ENCODE peak calls at places on chromosomes 13 and 19, in nine cellular contexts. One of them, this sample, is unnamed.
A peak's percentile ranks its signal among the peaks of the same experiment; 100 is the strongest.

GRCh38 chr13:50428183-50428877 is 413.1 kb downstream of the KCNRG start:
- DNase-seq in lower leg skin: no peak
- DNase-seq in endothelial cell: no peak
- DNase-seq in fibroblast of the aortic adventitia: no peak
- DNase-seq in bronchial epithelial cell: no peak
- DNase-seq in cardiac fibroblast: no peak
- DNase-seq in adrenal gland: no peak
- DNase-seq in IMR-90: no peak
- DNase-seq in RWPE1: no peak
- DNase-seq in this sample: no peak

GRCh38 chr19:42532881-42533280 is 4.6 kb upstream of the CEACAM1 start:
- DNase-seq in endothelial cell: no peak
- DNase-seq in adrenal gland: no peak
- DNase-seq in cardiac fibroblast: no peak
- DNase-seq in IMR-90: no peak
- DNase-seq in lower leg skin: peak; percentile 15
- DNase-seq in RWPE1: no peak
- DNase-seq in fibroblast of the aortic adventitia: no peak
- DNase-seq in bronchial epithelial cell: no peak
- DNase-seq in this sample: no peak

GRCh38 chr13:113152894-113153809 is 5.3 kb upstream of the PROZ start:
- DNase-seq in IMR-90: no peak
- DNase-seq in adrenal gland: peak; percentile 81
- DNase-seq in RWPE1: no peak
- DNase-seq in endothelial cell: peak; percentile 40
- DNase-seq in fibroblast of the aortic adventitia: no peak
- DNase-seq in bronchial epithelial cell: no peak
- DNase-seq in lower leg skin: peak; percentile 92
- DNase-seq in cardiac fibroblast: peak; percentile 41
- DNase-seq in this sample: peak; percentile 48

GRCh38 chr19:35490364-35490763 is at the start of gene KRTDAP:
- DNase-seq in cardiac fibroblast: no peak
- DNase-seq in RWPE1: no peak
- DNase-seq in endothelial cell: no peak
- DNase-seq in bronchial epithelial cell: no peak
- DNase-seq in fibroblast of the aortic adventitia: no peak
- DNase-seq in lower leg skin: no peak
- DNase-seq in IMR-90: no peak
- DNase-seq in adrenal gland: no peak
- DNase-seq in this sample: no peak

GRCh38 chr19:23957660-23958281 is 43.1 kb downstream of the ZNF726 start:
- DNase-seq in RWPE1: peak; percentile 76
- DNase-seq in IMR-90: peak; percentile 82
- DNase-seq in endothelial cell: no peak
- DNase-seq in lower leg skin: no peak
- DNase-seq in bronchial epithelial cell: peak; percentile 90
- DNase-seq in adrenal gland: no peak
- DNase-seq in cardiac fibroblast: no peak
- DNase-seq in fibroblast of the aortic adventitia: peak; percentile 3
- DNase-seq in this sample: no peak

GRCh38 chr13:47594833-47595232 is 406.2 kb downstream of the SUCLA2 start:
- DNase-seq in lower leg skin: no peak
- DNase-seq in cardiac fibroblast: peak; percentile 11
- DNase-seq in endothelial cell: no peak
- DNase-seq in RWPE1: no peak
- DNase-seq in fibroblast of the aortic adventitia: no peak
- DNase-seq in bronchial epithelial cell: no peak
- DNase-seq in IMR-90: peak; percentile 1
- DNase-seq in adrenal gland: no peak
- DNase-seq in this sample: no peak

GRCh38 chr13:34346626-34347025 is 528.7 kb downstream of the RFC3 start:
- DNase-seq in lower leg skin: no peak
- DNase-seq in endothelial cell: no peak
- DNase-seq in bronchial epithelial cell: no peak
- DNase-seq in IMR-90: no peak
- DNase-seq in RWPE1: no peak
- DNase-seq in adrenal gland: no peak
- DNase-seq in cardiac fibroblast: no peak
- DNase-seq in fibroblast of the aortic adventitia: no peak
- DNase-seq in this sample: no peak

GRCh38 chr13:40187836-40188591 is 478.4 kb downstream of the FOXO1 start:
- DNase-seq in lower leg skin: no peak
- DNase-seq in cardiac fibroblast: no peak
- DNase-seq in RWPE1: no peak
- DNase-seq in adrenal gland: no peak
- DNase-seq in IMR-90: no peak
- DNase-seq in endothelial cell: no peak
- DNase-seq in fibroblast of the aortic adventitia: no peak
- DNase-seq in bronchial epithelial cell: no peak
- DNase-seq in this sample: no peak

GRCh38 chr13:23790591-23791170 is 98.5 kb downstream of the MIPEP start:
- DNase-seq in fibroblast of the aortic adventitia: peak; percentile 98
- DNase-seq in bronchial epithelial cell: no peak
- DNase-seq in cardiac fibroblast: peak; percentile 95
- DNase-seq in RWPE1: no peak
- DNase-seq in IMR-90: peak; percentile 82
- DNase-seq in lower leg skin: no peak
- DNase-seq in adrenal gland: no peak
- DNase-seq in endothelial cell: no peak
- DNase-seq in this sample: no peak

GRCh38 chr13:36456577-36456976 is 24.3 kb downstream of the CCNA1 start:
- DNase-seq in cardiac fibroblast: no peak
- DNase-seq in bronchial epithelial cell: peak; percentile 33
- DNase-seq in lower leg skin: no peak
- DNase-seq in fibroblast of the aortic adventitia: no peak
- DNase-seq in IMR-90: no peak
- DNase-seq in RWPE1: no peak
- DNase-seq in endothelial cell: no peak
- DNase-seq in adrenal gland: no peak
- DNase-seq in this sample: no peak

GRCh38 chr13:31824705-31825512 is 85.6 kb downstream of the RXFP2 start:
- DNase-seq in RWPE1: no peak
- DNase-seq in endothelial cell: no peak
- DNase-seq in lower leg skin: no peak
- DNase-seq in cardiac fibroblast: peak; percentile 55
- DNase-seq in fibroblast of the aortic adventitia: peak; percentile 41
- DNase-seq in adrenal gland: no peak
- DNase-seq in IMR-90: peak; percentile 16
- DNase-seq in bronchial epithelial cell: peak; percentile 3
- DNase-seq in this sample: no peak

GRCh38 chr13:26326562-26326961 is 72.6 kb downstream of the CDK8 start:
- DNase-seq in fibroblast of the aortic adventitia: no peak
- DNase-seq in endothelial cell: no peak
- DNase-seq in adrenal gland: no peak
- DNase-seq in RWPE1: no peak
- DNase-seq in lower leg skin: no peak
- DNase-seq in cardiac fibroblast: no peak
- DNase-seq in bronchial epithelial cell: no peak
- DNase-seq in IMR-90: no peak
- DNase-seq in this sample: no peak

GRCh38 chr13:33322474-33322827 is 36.9 kb upstream of the STARD13 start:
- DNase-seq in endothelial cell: no peak
- DNase-seq in fibroblast of the aortic adventitia: peak; percentile 92
- DNase-seq in cardiac fibroblast: peak; percentile 85
- DNase-seq in lower leg skin: no peak
- DNase-seq in RWPE1: no peak
- DNase-seq in IMR-90: peak; percentile 95
- DNase-seq in adrenal gland: peak; percentile 25
- DNase-seq in bronchial epithelial cell: no peak
- DNase-seq in this sample: no peak

GRCh38 chr13:86830046-86830445 is 841.1 kb upstream of the SLITRK5 start:
- DNase-seq in fibroblast of the aortic adventitia: no peak
- DNase-seq in bronchial epithelial cell: no peak
- DNase-seq in endothelial cell: no peak
- DNase-seq in adrenal gland: no peak
- DNase-seq in lower leg skin: no peak
- DNase-seq in RWPE1: no peak
- DNase-seq in cardiac fibroblast: no peak
- DNase-seq in IMR-90: no peak
- DNase-seq in this sample: no peak

GRCh38 chr13:95146486-95146885 is 154.8 kb downstream of the ABCC4 start:
- DNase-seq in adrenal gland: no peak
- DNase-seq in cardiac fibroblast: no peak
- DNase-seq in fibroblast of the aortic adventitia: no peak
- DNase-seq in RWPE1: no peak
- DNase-seq in bronchial epithelial cell: no peak
- DNase-seq in lower leg skin: no peak
- DNase-seq in IMR-90: no peak
- DNase-seq in endothelial cell: no peak
- DNase-seq in this sample: no peak

GRCh38 chr13:70964124-70964523 is 855.9 kb upstream of the KLHL1 start:
- DNase-seq in IMR-90: no peak
- DNase-seq in adrenal gland: no peak
- DNase-seq in fibroblast of the aortic adventitia: no peak
- DNase-seq in cardiac fibroblast: no peak
- DNase-seq in bronchial epithelial cell: peak; percentile 3
- DNase-seq in endothelial cell: no peak
- DNase-seq in RWPE1: no peak
- DNase-seq in lower leg skin: no peak
- DNase-seq in this sample: no peak

GRCh38 chr13:107883561-107884175 is 331.7 kb downstream of the LIG4 start:
- DNase-seq in fibroblast of the aortic adventitia: no peak
- DNase-seq in IMR-90: peak; percentile 93
- DNase-seq in bronchial epithelial cell: no peak
- DNase-seq in endothelial cell: no peak
- DNase-seq in RWPE1: no peak
- DNase-seq in lower leg skin: no peak
- DNase-seq in adrenal gland: no peak
- DNase-seq in cardiac fibroblast: peak; percentile 41
- DNase-seq in this sample: no peak

GRCh38 chr13:103140001-103140671 is 73.9 kb upstream of the SLC10A2 start:
- DNase-seq in cardiac fibroblast: no peak
- DNase-seq in bronchial epithelial cell: peak; percentile 43
- DNase-seq in lower leg skin: no peak
- DNase-seq in adrenal gland: peak; percentile 15
- DNase-seq in fibroblast of the aortic adventitia: no peak
- DNase-seq in endothelial cell: peak; percentile 30
- DNase-seq in RWPE1: peak; percentile 34
- DNase-seq in IMR-90: no peak
- DNase-seq in this sample: no peak

GRCh38 chr19:48244289-48244688 is 11.4 kb downstream of the CARD8 start:
- DNase-seq in adrenal gland: no peak
- DNase-seq in bronchial epithelial cell: peak; percentile 58
- DNase-seq in fibroblast of the aortic adventitia: no peak
- DNase-seq in cardiac fibroblast: peak; percentile 28
- DNase-seq in lower leg skin: no peak
- DNase-seq in RWPE1: no peak
- DNase-seq in endothelial cell: no peak
- DNase-seq in IMR-90: no peak
- DNase-seq in this sample: no peak

GRCh38 chr13:112933649-112934048 is 35.4 kb upstream of the MCF2L start:
- DNase-seq in RWPE1: no peak
- DNase-seq in fibroblast of the aortic adventitia: no peak
- DNase-seq in cardiac fibroblast: no peak
- DNase-seq in lower leg skin: peak; percentile 69
- DNase-seq in bronchial epithelial cell: no peak
- DNase-seq in IMR-90: no peak
- DNase-seq in endothelial cell: no peak
- DNase-seq in adrenal gland: no peak
- DNase-seq in this sample: no peak

GRCh38 chr13:113540523-113540922 is 44.0 kb upstream of the TFDP1 start:
- DNase-seq in endothelial cell: no peak
- DNase-seq in lower leg skin: peak; percentile 48
- DNase-seq in adrenal gland: no peak
- DNase-seq in bronchial epithelial cell: no peak
- DNase-seq in cardiac fibroblast: no peak
- DNase-seq in RWPE1: no peak
- DNase-seq in fibroblast of the aortic adventitia: no peak
- DNase-seq in IMR-90: no peak
- DNase-seq in this sample: no peak

GRCh38 chr13:43924549-43925245 is 45.0 kb downstream of the LACC1 start:
- DNase-seq in cardiac fibroblast: no peak
- DNase-seq in IMR-90: no peak
- DNase-seq in endothelial cell: no peak
- DNase-seq in RWPE1: no peak
- DNase-seq in adrenal gland: no peak
- DNase-seq in lower leg skin: no peak
- DNase-seq in fibroblast of the aortic adventitia: no peak
- DNase-seq in bronchial epithelial cell: no peak
- DNase-seq in this sample: no peak

GRCh38 chr13:65064967-65065366 is 2165.2 kb downstream of the PCDH9 start:
- DNase-seq in bronchial epithelial cell: no peak
- DNase-seq in RWPE1: no peak
- DNase-seq in adrenal gland: no peak
- DNase-seq in endothelial cell: no peak
- DNase-seq in lower leg skin: no peak
- DNase-seq in IMR-90: no peak
- DNase-seq in fibroblast of the aortic adventitia: no peak
- DNase-seq in cardiac fibroblast: no peak
- DNase-seq in this sample: no peak
- TF ChIP-seq CTCF in bronchial epithelial cell: no peak
- TF ChIP-seq CTCF in RWPE1: no peak
- TF ChIP-seq CTCF in adrenal gland: no peak
- TF ChIP-seq CTCF in endothelial cell: no peak
- TF ChIP-seq CTCF in lower leg skin: no peak
- TF ChIP-seq CTCF in IMR-90: no peak
- TF ChIP-seq CTCF in fibroblast of the aortic adventitia: no peak
- TF ChIP-seq CTCF in cardiac fibroblast: no peak
- TF ChIP-seq CTCF in this sample: no peak

GRCh38 chr19:18102916-18103542 is 5.5 kb downstream of the MAST3 start:
- DNase-seq in RWPE1: no peak
- DNase-seq in lower leg skin: no peak
- DNase-seq in endothelial cell: no peak
- DNase-seq in fibroblast of the aortic adventitia: no peak
- DNase-seq in cardiac fibroblast: no peak
- DNase-seq in adrenal gland: no peak
- DNase-seq in IMR-90: no peak
- DNase-seq in bronchial epithelial cell: no peak
- DNase-seq in this sample: no peak
- TF ChIP-seq CTCF in RWPE1: no peak
- TF ChIP-seq CTCF in lower leg skin: no peak
- TF ChIP-seq CTCF in endothelial cell: no peak
- TF ChIP-seq CTCF in fibroblast of the aortic adventitia: no peak
- TF ChIP-seq CTCF in cardiac fibroblast: no peak
- TF ChIP-seq CTCF in adrenal gland: no peak
- TF ChIP-seq CTCF in IMR-90: no peak
- TF ChIP-seq CTCF in bronchial epithelial cell: no peak
- TF ChIP-seq CTCF in this sample: no peak

DNA sequence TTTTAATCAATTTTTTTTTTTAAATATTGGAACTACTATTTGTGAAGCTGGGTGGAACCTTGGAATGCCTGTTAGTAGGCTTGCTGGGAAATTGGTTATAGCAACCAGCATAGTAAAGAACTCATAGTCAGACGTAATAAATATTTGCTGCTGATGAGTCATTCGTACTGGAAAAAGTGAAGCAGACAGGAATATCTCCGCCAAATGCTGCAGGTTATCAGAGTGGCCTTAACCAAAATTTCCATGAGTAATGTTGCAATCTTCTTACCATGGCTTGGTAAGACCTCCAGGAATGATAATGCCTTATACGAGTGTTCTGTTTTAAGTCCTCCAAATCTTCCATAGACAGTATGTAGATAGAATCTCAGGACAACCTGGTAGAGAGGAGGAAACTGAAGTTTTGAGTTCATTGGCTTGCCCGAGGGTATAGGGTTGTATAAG is 34.2 kb downstream of the MBNL2 start:
- DNase-seq in fibroblast of the aortic adventitia: peak; percentile 99
- DNase-seq in bronchial epithelial cell: peak; percentile 95
- DNase-seq in cardiac fibroblast: peak; percentile 97
- DNase-seq in IMR-90: peak; percentile 97
- DNase-seq in adrenal gland: no peak
- DNase-seq in RWPE1: peak; percentile 77
- DNase-seq in lower leg skin: no peak
- DNase-seq in endothelial cell: no peak
- DNase-seq in this sample: no peak
- TF ChIP-seq CTCF in fibroblast of the aortic adventitia: no peak
- TF ChIP-seq CTCF in bronchial epithelial cell: no peak
- TF ChIP-seq CTCF in cardiac fibroblast: no peak
- TF ChIP-seq CTCF in IMR-90: no peak
- TF ChIP-seq CTCF in adrenal gland: no peak
- TF ChIP-seq CTCF in RWPE1: no peak
- TF ChIP-seq CTCF in lower leg skin: no peak
- TF ChIP-seq CTCF in endothelial cell: no peak
- TF ChIP-seq CTCF in this sample: no peak

GRCh38 chr19:3344608-3345598 is 21.5 kb upstream of the NFIC start:
- DNase-seq in RWPE1: no peak
- DNase-seq in fibroblast of the aortic adventitia: no peak
- DNase-seq in lower leg skin: no peak
- DNase-seq in adrenal gland: no peak
- DNase-seq in cardiac fibroblast: no peak
- DNase-seq in bronchial epithelial cell: no peak
- DNase-seq in IMR-90: no peak
- DNase-seq in endothelial cell: no peak
- DNase-seq in this sample: no peak
- TF ChIP-seq CTCF in RWPE1: no peak
- TF ChIP-seq CTCF in fibroblast of the aortic adventitia: no peak
- TF ChIP-seq CTCF in lower leg skin: no peak
- TF ChIP-seq CTCF in adrenal gland: no peak
- TF ChIP-seq CTCF in cardiac fibroblast: peak; percentile 0
- TF ChIP-seq CTCF in bronchial epithelial cell: no peak
- TF ChIP-seq CTCF in IMR-90: no peak
- TF ChIP-seq CTCF in endothelial cell: no peak
- TF ChIP-seq CTCF in this sample: no peak

This sample was measured in nephron progenitor cell.